ENCODE peak calls at places on chromosome 17, in ten cellular contexts. J is GM13977, H is WTC11, K is uterus, T is MCF 10A, O is psoas muscle, A is PC-9, G is tibial nerve, W is gastrocnemius medialis, E is endodermal cell. R is an unnamed sample.

GRCh38 chr17:16122697-16123434 is 92.5 kb downstream of the NCOR1 start:
- DNase-seq in J (no peak), H (no peak), K (no peak), T (peak), O (no peak), A (no peak), G (no peak), W (no peak), E (no peak), R (no peak)

GRCh38 chr17:64599187-64599676 is 62.9 kb downstream of the SMURF2 start:
- DNase-seq in J (no peak), H (peak), K (no peak), T (no peak), O (no peak), A (no peak), G (no peak), W (no peak), E (peak), R (no peak)

GRCh38 chr17:11205656-11206055 is 35.4 kb upstream of the SHISA6 start:
- DNase-seq in J (no peak), H (no peak), K (no peak), T (no peak), O (no peak), A (no peak), G (no peak), W (no peak), E (no peak), R (no peak)

GRCh38 chr17:32519769-32520701 is 33.2 kb downstream of the CDK5R1 start:
- DNase-seq in J (peak), H (no peak), K (no peak), T (no peak), O (no peak), A (no peak), G (no peak), W (no peak), E (peak), R (no peak)

GRCh38 chr17:31597646-31598387 is 206.3 kb downstream of the RAB11FIP4 start:
- DNase-seq in J (no peak), H (no peak), K (no peak), T (no peak), O (no peak), A (no peak), G (no peak), W (no peak), E (peak), R (no peak)

GRCh38 chr17:9071921-9072503 is 50.7 kb downstream of the NTN1 start:
- DNase-seq in J (no peak), H (no peak), K (no peak), T (no peak), O (no peak), A (no peak), G (no peak), W (no peak), E (peak), R (no peak)

GRCh38 chr17:66348605-66349165 is 46.3 kb downstream of the PRKCA start:
- DNase-seq in J (no peak), H (no peak), K (peak), T (peak), O (no peak), A (peak), G (no peak), W (peak), E (no peak), R (peak)

GRCh38 chr17:59825533-59826316 is 67.0 kb downstream of the TUBD1 start:
- DNase-seq in J (no peak), H (no peak), K (no peak), T (peak), O (no peak), A (no peak), G (no peak), W (peak), E (no peak), R (no peak)

GRCh38 chr17:35557353-35557752 is 3.3 kb downstream of the SLFN14 start:
- DNase-seq in J (no peak), H (no peak), K (no peak), T (no peak), O (no peak), A (no peak), G (no peak), W (no peak), E (no peak), R (no peak)

GRCh38 chr17:35553310-35553709 is 7.3 kb downstream of the SLFN14 start:
- DNase-seq in J (no peak), H (no peak), K (no peak), T (no peak), O (no peak), A (no peak), G (no peak), W (no peak), E (no peak), R (no peak)

GRCh38 chr17:35554668-35555067 is 6.0 kb downstream of the SLFN14 start:
- DNase-seq in J (no peak), H (no peak), K (no peak), T (no peak), O (no peak), A (no peak), G (no peak), W (no peak), E (no peak), R (no peak)

GRCh38 chr17:35559495-35559894 is 1.1 kb downstream of the SLFN14 start:
- DNase-seq in J (no peak), H (no peak), K (no peak), T (no peak), O (no peak), A (no peak), G (no peak), W (no peak), E (no peak), R (no peak)

DNA sequence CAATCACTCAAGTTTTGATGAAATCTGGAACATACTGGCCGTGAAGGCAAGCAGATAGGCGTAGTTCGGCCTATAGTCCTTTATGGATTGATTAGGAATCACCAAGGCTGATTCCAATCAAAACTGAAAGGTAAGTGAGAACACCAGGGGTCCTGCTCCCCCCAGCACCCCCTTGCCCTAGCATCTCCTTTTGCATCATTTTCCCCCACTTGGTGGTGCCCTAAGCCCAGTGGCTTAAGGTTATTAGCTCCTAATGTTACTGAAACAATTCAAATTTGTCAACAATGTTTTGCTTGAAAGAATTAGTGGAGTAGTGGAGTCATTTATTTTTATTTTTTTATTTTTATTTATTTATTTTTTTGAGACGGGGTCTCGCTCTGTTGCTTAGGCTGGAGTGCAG is 4.9 kb downstream of the SLFN14 start:
- DNase-seq in J (no peak), H (no peak), K (no peak), T (peak), O (no peak), A (no peak), G (no peak), W (no peak), E (no peak), R (no peak)
- TF ChIP-seq CTCF in J (peak), H (no peak), K (no peak), T (no peak), O (peak), A (peak), G (no peak), W (no peak), E (peak), R (no peak)

GRCh38 chr17:33874617-33875060 is 380.4 kb upstream of the CCL2 start:
- DNase-seq in J (no peak), H (no peak), K (no peak), T (no peak), O (no peak), A (no peak), G (no peak), W (no peak), E (peak), R (no peak)
- TF ChIP-seq CTCF in J (no peak), H (no peak), K (no peak), T (no peak), O (no peak), A (no peak), G (no peak), W (no peak), E (no peak), R (no peak)

GRCh38 chr17:35117984-35118383 is 1.7 kb downstream of the RAD51D start:
- DNase-seq in J (peak), H (no peak), K (no peak), T (peak), O (no peak), A (peak), G (no peak), W (no peak), E (no peak), R (no peak)

GRCh38 chr17:35121315-35121714 is at the start of gene FNDC8:
- DNase-seq in J (no peak), H (no peak), K (no peak), T (no peak), O (no peak), A (no peak), G (no peak), W (no peak), E (no peak), R (no peak)

GRCh38 chr17:35119370-35120185 is at the start of gene RAD51D:
- DNase-seq in J (peak), H (peak), K (peak), T (peak), O (peak), A (peak), G (peak), W (peak), E (peak), R (peak)

DNA sequence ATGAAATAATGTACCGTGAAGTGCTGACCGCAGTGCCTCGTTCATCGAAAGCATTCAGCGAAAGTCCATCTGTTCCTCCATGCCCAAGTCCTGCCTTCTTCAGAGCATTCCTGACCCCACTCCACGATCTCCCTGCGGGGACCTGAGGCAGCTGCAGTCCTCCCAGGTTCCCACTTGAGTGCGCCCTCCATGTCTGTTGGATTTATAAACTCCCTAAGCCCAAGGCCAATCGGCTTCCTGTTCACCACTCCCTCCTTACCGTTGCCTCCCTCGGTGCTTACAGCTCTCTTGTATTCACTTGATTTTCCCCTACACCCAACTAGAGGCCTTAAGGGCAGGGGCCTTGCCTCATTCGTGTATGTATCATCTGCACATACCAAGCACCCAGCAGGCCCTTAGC is 2.8 kb downstream of the RAD51D start:
- DNase-seq in J (no peak), H (no peak), K (no peak), T (no peak), O (no peak), A (no peak), G (no peak), W (no peak), E (peak), R (no peak)
- TF ChIP-seq CTCF in J (no peak), H (no peak), K (no peak), T (no peak), O (no peak), A (no peak), G (no peak), W (no peak), E (peak), R (no peak)

GRCh38 chr17:781920-782731 is at the start of the genes GLOD4 and MRM3:
- DNase-seq in J (peak), H (peak), K (peak), T (peak), O (peak), A (peak), G (peak), W (peak), E (peak), R (peak)
- TF ChIP-seq CTCF in J (no peak), H (no peak), K (peak), T (no peak), O (peak), A (peak), G (peak), W (peak), E (peak), R (no peak)

R was measured in Calu3.